ENCODE peak calls at places on chromosomes 16 and 17, in six cellular contexts. S, Y, V, A, M and O are unnamed samples.

GRCh38 chr16:84593825-84594724 is 23.8 kb downstream of the COTL1 start:
- DNase-seq in Y (no peak), V (no peak), M (peak; percentile 58), A (peak; percentile 37), S (no peak), O (no peak)

GRCh38 chr16:46932802-46933201 is 40.7 kb downstream of the DNAJA2 start:
- DNase-seq in M (no peak), A (no peak), V (no peak), Y (no peak), S (no peak), O (no peak)

GRCh38 chr17:49595328-49595727 is 19.7 kb downstream of the NXPH3 start:
- DNase-seq in V (no peak), S (no peak), A (no peak), Y (no peak), M (no peak), O (no peak)

GRCh38 chr17:76540381-76541300 is 797 bp downstream of the PRCD start:
- DNase-seq in S (peak; percentile 98), Y (peak; percentile 93), A (peak; percentile 80), V (peak; percentile 96), M (peak; percentile 93), O (peak; percentile 90)

GRCh38 chr17:37483311-37484039 is 6.2 kb upstream of the DUSP14 start:
- DNase-seq in Y (no peak), V (no peak), A (no peak), S (peak; percentile 89), M (peak; percentile 42), O (no peak)

GRCh38 chr17:44122825-44123355 is 551 bp downstream of the HDAC5 start:
- DNase-seq in A (no peak), M (no peak), V (no peak), S (no peak), Y (no peak), O (no peak)

GRCh38 chr16:47413041-47413440 is 47.8 kb downstream of the ITFG1 start:
- DNase-seq in S (no peak), V (no peak), A (no peak), Y (no peak), M (no peak), O (no peak)

GRCh38 chr17:8681175-8681949 is 50.8 kb upstream of the MYH10 start:
- DNase-seq in Y (no peak), M (peak; percentile 84), S (peak; percentile 88), V (no peak), A (no peak), O (no peak)

GRCh38 chr16:66901626-66902025 is 17.1 kb downstream of the CDH16 start:
- DNase-seq in M (no peak), A (no peak), S (no peak), V (no peak), Y (no peak), O (no peak)

GRCh38 chr16:86501989-86502855 is 8.1 kb upstream of the FOXF1 start:
- DNase-seq in V (no peak), Y (no peak), S (no peak), A (no peak), M (no peak), O (no peak)

GRCh38 chr17:61484174-61484573 is 32.0 kb downstream of the TBX4 start:
- DNase-seq in M (peak; percentile 67), Y (no peak), A (no peak), S (no peak), V (no peak), O (no peak)

GRCh38 chr17:57939797-57940196 is 15.4 kb downstream of the CUEDC1 start:
- DNase-seq in A (peak; percentile 96), Y (no peak), M (no peak), S (no peak), V (no peak), O (no peak)

GRCh38 chr17:72922223-72922622 is 170.3 kb downstream of the SLC39A11 start:
- DNase-seq in S (no peak), V (no peak), Y (no peak), M (no peak), A (no peak), O (no peak)

GRCh38 chr17:2282297-2282873 is 21.2 kb downstream of the SMG6 start:
- DNase-seq in Y (peak; percentile 18), M (peak; percentile 61), V (peak; percentile 63), S (peak; percentile 80), A (peak; percentile 67), O (peak; percentile 70)

GRCh38 chr16:73949574-73950348 is 346.9 kb upstream of the PSMD7 start:
- DNase-seq in Y (no peak), S (peak; percentile 95), M (no peak), A (no peak), V (no peak), O (peak; percentile 60)

GRCh38 chr16:1097800-1098199 is 1.8 kb upstream of the C1QTNF8 start:
- DNase-seq in V (no peak), S (peak; percentile 61), Y (no peak), M (no peak), A (no peak), O (no peak)

GRCh38 chr16:89140981-89141883 is 30.3 kb upstream of the CDH15 start:
- DNase-seq in S (no peak), A (no peak), M (no peak), Y (no peak), V (no peak), O (no peak)

GRCh38 chr17:31888124-31888523 is 13.4 kb downstream of the UTP6 start:
- DNase-seq in S (no peak), M (no peak), A (no peak), V (no peak), Y (no peak), O (no peak)

GRCh38 chr16:75225092-75225491 is 6.3 kb downstream of the CTRB1 start:
- DNase-seq in A (no peak), V (no peak), Y (no peak), M (peak; percentile 53), S (peak; percentile 59), O (no peak)

GRCh38 chr16:3737181-3737580 is 19.9 kb upstream of the TRAP1 start:
- DNase-seq in A (no peak), M (no peak), Y (no peak), S (no peak), V (peak; percentile 70), O (no peak)

GRCh38 chr16:70421473-70422311 is 17.2 kb downstream of the ST3GAL2 start:
- DNase-seq in M (no peak), S (no peak), Y (no peak), A (no peak), V (no peak), O (no peak)
- H3K9ac ChIP-seq in M (no peak overlapping the region), S (no peak overlapping the region), Y (no peak overlapping the region), A (no peak overlapping the region), V (no peak overlapping the region), O (no peak overlapping the region)

DNA sequence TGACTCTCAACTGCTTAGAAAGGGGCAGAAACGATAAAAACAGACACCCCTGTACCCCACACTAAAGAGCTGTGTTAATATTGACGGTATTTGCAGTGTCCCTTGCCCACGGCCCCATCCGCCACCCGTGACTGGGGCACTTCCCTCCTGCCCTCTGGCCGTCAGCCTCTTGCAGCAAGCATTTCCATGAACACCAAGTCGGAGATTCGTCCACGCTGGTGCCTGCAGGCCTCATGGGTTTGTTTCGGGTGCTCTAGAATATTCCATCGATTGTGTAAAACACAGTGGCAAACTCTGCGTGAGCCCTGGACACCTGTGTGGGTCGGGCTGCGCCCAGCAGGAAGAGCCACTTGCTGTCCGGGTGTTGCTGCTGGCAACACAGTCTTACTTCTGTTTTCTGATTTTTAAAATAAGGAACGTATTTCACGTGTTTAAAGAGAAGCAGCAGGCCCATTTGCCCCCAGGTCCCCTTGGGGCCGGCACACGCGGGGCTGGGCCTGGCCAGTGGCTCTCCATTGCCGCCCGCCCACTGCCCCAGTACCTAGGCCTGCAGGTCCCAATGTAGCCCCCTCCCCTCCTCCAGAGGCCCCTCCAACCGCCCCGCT is 10.1 kb downstream of the CYBC1 start:
- DNase-seq in S (no peak), V (no peak), A (no peak), Y (no peak), M (no peak), O (no peak)
- H2AFZ ChIP-seq in S (no peak overlapping the region), V (no peak overlapping the region), A (no peak overlapping the region), Y (no peak overlapping the region), M (no peak overlapping the region), O (no peak overlapping the region)

DNA sequence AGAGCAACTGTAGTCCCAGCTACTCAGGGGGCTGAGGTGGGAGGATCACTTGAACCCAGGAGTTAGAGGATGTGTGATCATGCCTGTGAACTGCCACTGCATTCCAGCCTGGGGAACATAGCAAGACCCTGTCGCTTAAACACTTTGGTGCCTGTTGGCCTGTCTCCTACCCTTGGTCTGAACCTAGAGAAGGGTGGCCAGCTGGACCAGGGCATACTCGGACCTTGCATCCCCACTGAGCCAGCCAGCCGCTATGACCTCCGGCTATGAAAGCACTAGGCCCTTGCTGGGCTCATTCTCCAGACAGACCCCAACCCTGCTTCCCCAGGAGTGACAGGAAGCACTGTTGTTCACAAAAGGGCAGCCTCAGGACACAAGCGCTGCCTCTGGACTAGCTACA is 4.6 kb downstream of the IFT20 start:
- DNase-seq in S (no peak), Y (no peak), M (no peak), V (no peak), A (no peak), O (no peak)
- TF ChIP-seq EZH2phosphoT487 in S (no peak), Y (no peak), M (no peak), V (no peak), A (no peak), O (no peak)

GRCh38 chr17:38568274-38568673 is 37.5 kb downstream of the SRCIN1 start:
- DNase-seq in A (no peak), S (no peak), V (peak; percentile 60), M (no peak), Y (no peak), O (no peak)
- H3K9ac ChIP-seq in A (no peak overlapping the region), S (no peak overlapping the region), V (no peak overlapping the region), M (no peak overlapping the region), Y (no peak overlapping the region), O (no peak overlapping the region)

GRCh38 chr16:60087530-60087929 is 1353.4 kb upstream of the GOT2 start:
- DNase-seq in M (no peak), V (no peak), S (no peak), Y (no peak), A (no peak), O (no peak)

GRCh38 chr16:60091479-60091878 is 1357.4 kb upstream of the GOT2 start:
- DNase-seq in S (no peak), V (no peak), M (no peak), Y (no peak), A (no peak), O (no peak)

GRCh38 chr16:60091076-60091475 is 1357.0 kb upstream of the GOT2 start:
- DNase-seq in S (no peak), V (no peak), Y (no peak), M (no peak), A (no peak), O (no peak)
- H2AFZ ChIP-seq in S (no peak overlapping the region), V (no peak overlapping the region), Y (no peak overlapping the region), M (no peak overlapping the region), A (no peak overlapping the region), O (no peak overlapping the region)

GRCh38 chr16:49754495-49755290 is 101.2 kb downstream of the ZNF423 start:
- DNase-seq in V (peak; percentile 85), Y (no peak), S (peak; percentile 62), A (peak; percentile 16), M (peak; percentile 50), O (no peak)
- TF ChIP-seq EZH2phosphoT487 in V (no peak), Y (no peak), S (no peak), A (no peak), M (no peak), O (no peak)